ENCODE peak calls at places on chromosome 17, in four cellular contexts. One of them, this sample, is unnamed.

GRCh38 chr17:59372138-59372751 is 40.8 kb downstream of the YPEL2 start:
- ATAC-seq in HepG2: no peak
- ATAC-seq in GM12878: peak; percentile 88
- ATAC-seq in A549: no peak
- ATAC-seq in this sample: peak; percentile 68

GRCh38 chr17:42672038-42672437 is 4.8 kb downstream of the PLEKHH3 start:
- ATAC-seq in HepG2: no peak
- ATAC-seq in GM12878: no peak
- ATAC-seq in A549: no peak
- ATAC-seq in this sample: no peak

GRCh38 chr17:39531252-39531651 is 70.0 kb downstream of the CDK12 start:
- ATAC-seq in HepG2: no peak
- ATAC-seq in GM12878: no peak
- ATAC-seq in A549: no peak
- ATAC-seq in this sample: no peak

GRCh38 chr17:40515491-40516041 is 14.1 kb upstream of the TNS4 start:
- ATAC-seq in HepG2: no peak
- ATAC-seq in GM12878: no peak
- ATAC-seq in A549: no peak
- ATAC-seq in this sample: no peak

GRCh38 chr17:69801368-69801767 is 273.7 kb upstream of the KCNJ16 start:
- ATAC-seq in HepG2: no peak
- ATAC-seq in GM12878: no peak
- ATAC-seq in A549: no peak
- ATAC-seq in this sample: no peak

GRCh38 chr17:75205793-75206163 is 299 bp downstream of the NUP85 start:
- ATAC-seq in HepG2: peak; percentile 28
- ATAC-seq in GM12878: peak; percentile 39
- ATAC-seq in A549: no peak
- ATAC-seq in this sample: no peak

GRCh38 chr17:49585422-49586027 is 9.9 kb downstream of the NXPH3 start:
- ATAC-seq in HepG2: peak; percentile 87
- ATAC-seq in GM12878: peak; percentile 70
- ATAC-seq in A549: peak; percentile 81
- ATAC-seq in this sample: peak; percentile 32

GRCh38 chr17:8253801-8254200 is 4.7 kb downstream of the PFAS start:
- ATAC-seq in HepG2: no peak
- ATAC-seq in GM12878: no peak
- ATAC-seq in A549: peak; percentile 44
- ATAC-seq in this sample: no peak

GRCh38 chr17:17567114-17567513 is 24.4 kb downstream of the PEMT start:
- ATAC-seq in HepG2: no peak
- ATAC-seq in GM12878: no peak
- ATAC-seq in A549: no peak
- ATAC-seq in this sample: no peak

GRCh38 chr17:77537566-77537965 is 396.8 kb downstream of the SEC14L1 start:
- ATAC-seq in HepG2: no peak
- ATAC-seq in GM12878: no peak
- ATAC-seq in A549: no peak
- ATAC-seq in this sample: no peak

GRCh38 chr17:51234162-51234561 is 25.7 kb downstream of the MBTD1 start:
- ATAC-seq in HepG2: no peak
- ATAC-seq in GM12878: no peak
- ATAC-seq in A549: no peak
- ATAC-seq in this sample: no peak

GRCh38 chr17:22090263-22090935 is 398.1 kb downstream of the KCNJ18 start:
- ATAC-seq in HepG2: no peak
- ATAC-seq in GM12878: no peak
- ATAC-seq in A549: no peak
- ATAC-seq in this sample: no peak
- TF ChIP-seq POLR2A in HepG2: no peak
- TF ChIP-seq POLR2A in GM12878: no peak
- TF ChIP-seq POLR2A in A549: no peak
- TF ChIP-seq POLR2A in this sample: no peak

DNA sequence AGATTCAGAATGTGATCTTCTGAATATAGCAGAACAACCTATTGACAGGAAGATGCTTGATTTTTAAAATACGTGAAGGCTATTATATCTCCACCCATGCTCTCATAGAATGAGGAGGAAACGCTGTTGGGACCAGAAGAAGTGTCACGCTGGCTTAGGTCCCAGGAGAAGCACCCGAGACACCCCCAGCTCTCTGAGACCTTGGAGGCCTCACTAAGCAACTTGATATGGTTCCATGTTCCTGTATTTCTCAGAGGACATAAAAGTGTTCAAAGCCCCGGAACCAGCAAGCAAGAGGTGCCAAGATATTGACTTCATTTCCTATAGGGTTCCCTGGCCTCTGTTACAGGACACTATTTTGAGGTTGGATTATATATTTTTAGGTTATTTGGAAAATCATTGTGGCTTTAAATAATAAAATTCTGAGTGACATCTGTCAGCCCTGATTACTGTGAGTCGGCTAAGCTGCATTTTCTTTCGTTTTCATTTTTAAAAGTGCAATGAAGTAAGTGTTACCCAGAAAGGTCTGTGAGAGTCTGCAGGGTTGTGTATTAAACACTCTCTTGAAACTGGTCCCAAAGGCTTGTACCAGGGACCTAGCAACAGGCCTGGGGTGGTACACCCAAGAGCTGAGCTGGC is 400.0 kb downstream of the SOX9 start:
- ATAC-seq in HepG2: no peak
- ATAC-seq in GM12878: peak; percentile 29
- ATAC-seq in A549: no peak
- ATAC-seq in this sample: no peak
- TF ChIP-seq CTCF in HepG2: no peak
- TF ChIP-seq CTCF in GM12878: no peak
- TF ChIP-seq CTCF in A549: no peak
- TF ChIP-seq CTCF in this sample: no peak

DNA sequence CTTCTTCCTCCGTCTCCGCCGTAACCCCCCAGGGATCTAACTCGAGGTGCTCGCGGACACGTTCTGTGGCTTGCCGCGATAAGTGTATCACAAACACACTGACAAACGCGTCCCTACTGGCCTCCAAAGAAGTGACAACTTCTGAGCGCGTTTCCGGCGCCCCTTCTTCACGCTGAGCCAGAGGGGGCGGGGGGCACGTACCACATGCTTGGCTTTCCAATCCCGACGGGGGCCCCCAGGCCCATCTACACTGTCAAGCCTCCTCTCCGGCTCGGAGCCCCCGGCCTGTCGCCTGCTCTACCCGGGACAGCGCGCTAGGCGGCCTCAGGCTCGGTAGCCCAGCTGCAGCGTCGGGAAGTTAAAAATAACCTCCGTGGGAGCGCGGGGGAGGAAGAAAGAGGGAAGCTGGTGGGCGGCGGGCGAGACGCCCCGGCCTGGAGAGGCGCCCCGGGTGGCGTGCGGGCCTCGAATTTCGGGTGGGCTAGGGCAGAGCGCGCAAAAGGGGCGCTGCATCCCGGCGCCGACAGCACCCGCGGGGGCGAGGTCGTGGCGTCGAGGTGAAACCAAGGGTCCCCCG is 676 bp upstream of the SPHK1 start:
- ATAC-seq in HepG2: peak; percentile 5
- ATAC-seq in GM12878: peak; percentile 44
- ATAC-seq in A549: peak; percentile 26
- ATAC-seq in this sample: peak; percentile 12
- TF ChIP-seq EP300 in HepG2: no peak
- TF ChIP-seq EP300 in GM12878: no peak
- TF ChIP-seq EP300 in A549: no peak
- TF ChIP-seq EP300 in this sample: no peak

GRCh38 chr17:13337864-13338371 is 263.8 kb downstream of the HS3ST3A1 start:
- ATAC-seq in HepG2: no peak
- ATAC-seq in GM12878: no peak
- ATAC-seq in A549: peak; percentile 68
- ATAC-seq in this sample: no peak
- TF ChIP-seq POLR2A in HepG2: no peak
- TF ChIP-seq POLR2A in GM12878: no peak
- TF ChIP-seq POLR2A in A549: no peak
- TF ChIP-seq POLR2A in this sample: no peak